ENCODE peak calls at places on chromosome 2, in four cellular contexts. One of them, this sample, is unnamed.

GRCh38 chr2:98308068-98308467 is 38.2 kb upstream of the CNGA3 start:
- DNase-seq in HL-60: no peak
- DNase-seq in HCT116: no peak
- DNase-seq in K562: no peak
- DNase-seq in this sample: no peak

GRCh38 chr2:27954771-27955384 is 64.3 kb downstream of the BABAM2 start:
- DNase-seq in HL-60: peak; percentile 93
- DNase-seq in HCT116: no peak
- DNase-seq in K562: no peak
- DNase-seq in this sample: peak; percentile 48

GRCh38 chr2:80269806-80270205 is 34.7 kb downstream of the LRRTM1 start:
- DNase-seq in HCT116: no peak
- DNase-seq in HL-60: no peak
- DNase-seq in K562: no peak
- DNase-seq in this sample: no peak

GRCh38 chr2:160700006-160700405 is 206.4 kb upstream of the RBMS1 start:
- DNase-seq in HCT116: no peak
- DNase-seq in K562: no peak
- DNase-seq in HL-60: no peak
- DNase-seq in this sample: no peak

GRCh38 chr2:67462741-67463496 is 65.8 kb downstream of the ETAA1 start:
- DNase-seq in HL-60: no peak
- DNase-seq in HCT116: no peak
- DNase-seq in K562: no peak
- DNase-seq in this sample: no peak

GRCh38 chr2:134457765-134458202 is 203.9 kb downstream of the MGAT5 start:
- DNase-seq in HL-60: no peak
- DNase-seq in K562: no peak
- DNase-seq in HCT116: no peak
- DNase-seq in this sample: no peak

GRCh38 chr2:70984576-70985282 is 6.3 kb downstream of the ANKRD53 start:
- DNase-seq in HCT116: peak; percentile 27
- DNase-seq in K562: peak; percentile 70
- DNase-seq in HL-60: peak; percentile 74
- DNase-seq in this sample: peak; percentile 50

GRCh38 chr2:170817999-170818293 is 1.3 kb downstream of the GAD1 start:
- DNase-seq in HCT116: no peak
- DNase-seq in K562: no peak
- DNase-seq in HL-60: no peak
- DNase-seq in this sample: no peak

GRCh38 chr2:149330127-149331022 is at the start of gene LYPD6:
- DNase-seq in HCT116: peak; percentile 38
- DNase-seq in K562: no peak
- DNase-seq in HL-60: no peak
- DNase-seq in this sample: peak; percentile 32

GRCh38 chr2:174771631-174772491 is 7.6 kb upstream of the CHRNA1 start:
- DNase-seq in HCT116: peak; percentile 44
- DNase-seq in K562: peak; percentile 57
- DNase-seq in HL-60: peak; percentile 33
- DNase-seq in this sample: no peak

GRCh38 chr2:198376677-198377076 is 572.3 kb downstream of the PLCL1 start:
- DNase-seq in K562: no peak
- DNase-seq in HCT116: peak; percentile 3
- DNase-seq in HL-60: no peak
- DNase-seq in this sample: no peak

GRCh38 chr2:224023188-224023587 is 15.9 kb downstream of the SERPINE2 start:
- DNase-seq in HL-60: no peak
- DNase-seq in K562: no peak
- DNase-seq in HCT116: no peak
- DNase-seq in this sample: no peak

GRCh38 chr2:110157153-110157793 is 41.7 kb upstream of the MALL start:
- DNase-seq in HL-60: no peak
- DNase-seq in K562: peak; percentile 21
- DNase-seq in HCT116: peak; percentile 66
- DNase-seq in this sample: no peak

GRCh38 chr2:60499651-60500300 is 53.7 kb downstream of the BCL11A start:
- DNase-seq in HL-60: no peak
- DNase-seq in K562: no peak
- DNase-seq in HCT116: no peak
- DNase-seq in this sample: no peak

GRCh38 chr2:235506291-235506996 is 12.6 kb downstream of the AGAP1 start:
- DNase-seq in HCT116: no peak
- DNase-seq in HL-60: no peak
- DNase-seq in K562: no peak
- DNase-seq in this sample: no peak

GRCh38 chr2:118031566-118031965 is 17.7 kb upstream of the CCDC93 start:
- DNase-seq in HL-60: no peak
- DNase-seq in HCT116: no peak
- DNase-seq in K562: no peak
- DNase-seq in this sample: no peak

GRCh38 chr2:238403632-238404405 is 22.9 kb upstream of the ASB1 start:
- DNase-seq in HL-60: no peak
- DNase-seq in K562: no peak
- DNase-seq in HCT116: no peak
- DNase-seq in this sample: no peak

GRCh38 chr2:96153991-96154431 is 8.8 kb upstream of the DUSP2 start:
- DNase-seq in HCT116: no peak
- DNase-seq in HL-60: no peak
- DNase-seq in K562: no peak
- DNase-seq in this sample: no peak

GRCh38 chr2:159521272-159521671 is 95.1 kb downstream of the BAZ2B start:
- DNase-seq in HCT116: no peak
- DNase-seq in K562: no peak
- DNase-seq in HL-60: no peak
- DNase-seq in this sample: no peak

GRCh38 chr2:24350826-24351626 is 9.3 kb downstream of the ITSN2 start:
- DNase-seq in HL-60: no peak
- DNase-seq in HCT116: no peak
- DNase-seq in K562: no peak
- DNase-seq in this sample: no peak

GRCh38 chr2:174835797-174836255 is 71.6 kb upstream of the CHRNA1 start:
- DNase-seq in HL-60: no peak
- DNase-seq in HCT116: no peak
- DNase-seq in K562: no peak
- DNase-seq in this sample: no peak

GRCh38 chr2:168336786-168337388 is 89.5 kb upstream of the STK39 start:
- DNase-seq in K562: no peak
- DNase-seq in HCT116: peak; percentile 87
- DNase-seq in HL-60: peak; percentile 34
- DNase-seq in this sample: peak; percentile 27

GRCh38 chr2:231671617-231672350 is 36.5 kb upstream of the PTMA start:
- DNase-seq in HL-60: no peak
- DNase-seq in K562: no peak
- DNase-seq in HCT116: no peak
- DNase-seq in this sample: no peak
- H3K4me3 ChIP-seq in HL-60: no peak overlapping the region
- H3K4me3 ChIP-seq in K562: no peak overlapping the region
- H3K4me3 ChIP-seq in HCT116: peak overlapping the region; percentile 48
- H3K4me3 ChIP-seq in this sample: no peak overlapping the region

DNA sequence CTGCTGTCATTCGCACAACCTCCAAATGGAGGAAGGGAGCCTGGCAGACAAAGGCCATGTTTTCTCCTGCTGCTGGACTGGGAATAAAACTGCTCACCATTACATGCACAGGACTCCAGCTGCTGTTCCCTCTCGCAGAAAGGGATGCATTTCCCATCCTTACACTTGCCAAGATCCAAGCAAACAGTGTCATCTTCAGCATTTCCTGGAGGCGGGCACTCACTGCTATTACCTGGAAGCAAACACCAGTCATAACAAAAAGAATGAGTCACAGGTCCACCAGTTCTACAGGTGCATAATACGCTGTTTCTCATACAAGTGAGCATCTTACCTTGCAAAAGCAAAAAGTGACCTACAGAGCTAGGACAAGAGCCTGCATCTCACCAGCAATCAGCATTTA is 22.7 kb downstream of the IAH1 start:
- DNase-seq in HCT116: no peak
- DNase-seq in HL-60: no peak
- DNase-seq in K562: no peak
- DNase-seq in this sample: no peak
- TF ChIP-seq POLR2AphosphoS5 in HCT116: no peak
- TF ChIP-seq POLR2AphosphoS5 in HL-60: no peak
- TF ChIP-seq POLR2AphosphoS5 in K562: no peak
- TF ChIP-seq POLR2AphosphoS5 in this sample: no peak

DNA sequence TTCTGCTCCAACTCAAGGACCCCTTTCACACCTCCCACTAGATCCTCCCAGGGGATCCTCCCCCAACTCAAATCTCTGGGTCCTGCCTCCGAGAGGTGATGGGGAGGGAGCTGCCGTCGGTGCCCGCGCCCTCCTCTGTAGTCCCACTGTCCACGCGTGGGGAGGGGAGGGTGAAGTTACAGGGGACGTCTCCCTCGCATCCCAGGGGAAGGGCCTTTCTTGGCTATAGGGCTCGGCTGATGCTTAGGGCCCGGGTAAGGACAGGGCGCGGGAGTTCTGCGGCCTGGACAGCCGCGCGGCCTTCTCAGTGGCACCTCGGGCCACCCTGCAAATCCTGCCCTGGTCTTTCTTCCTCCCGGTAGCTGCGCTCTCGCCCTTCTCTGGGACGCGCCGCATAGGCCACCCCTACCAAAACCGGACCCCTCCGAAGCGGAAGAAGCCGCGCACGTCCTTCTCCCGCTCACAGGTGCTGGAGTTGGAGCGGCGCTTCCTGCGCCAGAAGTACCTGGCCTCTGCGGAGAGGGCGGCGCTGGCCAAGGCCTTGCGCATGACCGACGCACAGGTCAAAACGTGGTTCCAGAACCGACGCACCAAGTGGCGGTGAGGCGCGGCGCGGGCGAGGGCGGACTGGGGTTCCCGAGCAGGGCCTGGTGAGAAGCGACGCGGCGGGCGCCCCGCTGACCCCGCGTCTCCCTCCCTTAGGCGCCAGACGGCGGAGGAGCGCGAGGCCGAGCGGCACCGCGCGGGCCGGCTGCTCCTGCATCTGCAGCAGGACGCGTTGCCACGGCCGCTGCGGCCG is 1.2 kb downstream of the TLX2 start:
- DNase-seq in HL-60: no peak
- DNase-seq in K562: no peak
- DNase-seq in HCT116: no peak
- DNase-seq in this sample: no peak
- H3K4me3 ChIP-seq in HL-60: no peak overlapping the region
- H3K4me3 ChIP-seq in K562: no peak overlapping the region
- H3K4me3 ChIP-seq in HCT116: no peak overlapping the region
- H3K4me3 ChIP-seq in this sample: peak overlapping the region; percentile 40

DNA sequence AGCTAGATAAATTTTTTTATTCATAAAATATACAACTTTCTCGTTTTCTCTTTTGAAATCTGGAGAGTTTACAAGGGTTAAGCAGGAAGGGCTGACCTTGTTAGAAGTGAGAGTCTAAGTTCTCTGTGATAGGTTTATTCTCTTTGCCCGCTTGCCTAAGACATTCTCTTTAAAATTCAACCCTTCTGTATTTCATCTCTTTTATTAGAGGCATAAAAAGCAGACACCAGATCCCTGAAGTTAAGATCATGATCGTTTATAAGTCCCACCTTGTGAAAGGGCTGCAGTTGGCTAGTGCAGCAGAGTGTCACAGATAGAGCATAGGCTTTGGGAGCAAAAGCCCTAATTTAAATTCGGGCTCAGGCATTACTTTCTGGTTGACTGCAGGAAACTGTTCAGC is 181.3 kb downstream of the EPHA4 start:
- DNase-seq in HCT116: no peak
- DNase-seq in K562: no peak
- DNase-seq in HL-60: no peak
- DNase-seq in this sample: no peak
- TF ChIP-seq POLR2AphosphoS5 in HCT116: no peak
- TF ChIP-seq POLR2AphosphoS5 in K562: no peak
- TF ChIP-seq POLR2AphosphoS5 in HL-60: no peak
- TF ChIP-seq POLR2AphosphoS5 in this sample: no peak

GRCh38 chr2:11945139-11946126 is 199.0 kb downstream of the LPIN1 start:
- DNase-seq in HCT116: no peak
- DNase-seq in K562: no peak
- DNase-seq in HL-60: no peak
- DNase-seq in this sample: no peak
- H3K4me3 ChIP-seq in HCT116: no peak overlapping the region
- H3K4me3 ChIP-seq in K562: no peak overlapping the region
- H3K4me3 ChIP-seq in HL-60: no peak overlapping the region
- H3K4me3 ChIP-seq in this sample: no peak overlapping the region

GRCh38 chr2:232588680-232589585 is 38.4 kb downstream of the EIF4E2 start:
- DNase-seq in HCT116: no peak
- DNase-seq in HL-60: no peak
- DNase-seq in K562: no peak
- DNase-seq in this sample: peak; percentile 67
- TF ChIP-seq POLR2AphosphoS5 in HCT116: no peak
- TF ChIP-seq POLR2AphosphoS5 in HL-60: no peak
- TF ChIP-seq POLR2AphosphoS5 in K562: no peak
- TF ChIP-seq POLR2AphosphoS5 in this sample: no peak

DNA sequence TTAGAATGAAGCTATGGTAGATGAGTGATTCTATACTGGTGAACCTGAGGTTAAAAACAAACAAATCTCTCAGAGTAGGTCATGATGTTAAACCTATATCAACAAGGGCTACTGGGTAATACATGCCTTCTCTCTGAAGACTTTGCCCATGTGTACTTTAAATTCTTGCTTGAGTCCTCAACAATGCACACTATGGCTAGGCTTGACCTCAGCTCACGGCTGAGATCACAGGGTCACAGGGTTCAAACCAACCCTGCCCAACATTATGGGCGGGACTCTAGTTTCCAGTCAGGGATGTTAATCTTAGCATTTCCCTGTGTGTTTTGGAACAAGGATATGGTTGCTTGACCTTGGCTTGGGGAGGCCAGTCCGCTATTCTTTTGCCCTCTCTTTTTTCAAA is 7.7 kb downstream of the CD28 start:
- DNase-seq in HCT116: no peak
- DNase-seq in HL-60: no peak
- DNase-seq in K562: no peak
- DNase-seq in this sample: no peak
- H3K4me3 ChIP-seq in HCT116: no peak overlapping the region
- H3K4me3 ChIP-seq in HL-60: no peak overlapping the region
- H3K4me3 ChIP-seq in K562: no peak overlapping the region
- H3K4me3 ChIP-seq in this sample: no peak overlapping the region